ENCODE peak calls at places on chromosomes 7 and 10, in six cellular contexts. One of them, this sample, is unnamed.

GRCh38 chr7:111998326-111998725 is 207.9 kb downstream of the DOCK4 start:
- DNase-seq in ovary: no peak
- DNase-seq in prostate gland: no peak
- DNase-seq in uterus: no peak
- DNase-seq in PC-3: no peak
- DNase-seq in pancreas: no peak
- DNase-seq in this sample: no peak

GRCh38 chr10:12797471-12798262 is 203.8 kb downstream of the CCDC3 start:
- DNase-seq in ovary: no peak
- DNase-seq in prostate gland: no peak
- DNase-seq in uterus: no peak
- DNase-seq in PC-3: no peak
- DNase-seq in pancreas: no peak
- DNase-seq in this sample: no peak

GRCh38 chr10:25831138-25831537 is 102.9 kb upstream of the MYO3A start:
- DNase-seq in ovary: no peak
- DNase-seq in prostate gland: no peak
- DNase-seq in uterus: no peak
- DNase-seq in PC-3: no peak
- DNase-seq in pancreas: no peak
- DNase-seq in this sample: no peak

GRCh38 chr7:101094791-101095375 is 9.6 kb downstream of the TRIM56 start:
- DNase-seq in ovary: no peak
- DNase-seq in prostate gland: no peak
- DNase-seq in uterus: no peak
- DNase-seq in PC-3: peak; percentile 72
- DNase-seq in pancreas: no peak
- DNase-seq in this sample: peak; percentile 68

GRCh38 chr7:130943336-130943901 is 209.4 kb upstream of the KLF14 start:
- DNase-seq in ovary: no peak
- DNase-seq in prostate gland: no peak
- DNase-seq in uterus: no peak
- DNase-seq in PC-3: peak; percentile 69
- DNase-seq in pancreas: no peak
- DNase-seq in this sample: peak; percentile 70

GRCh38 chr7:137810248-137810647 is 36.5 kb downstream of the DGKI start:
- DNase-seq in ovary: no peak
- DNase-seq in prostate gland: no peak
- DNase-seq in uterus: no peak
- DNase-seq in PC-3: no peak
- DNase-seq in pancreas: no peak
- DNase-seq in this sample: no peak

GRCh38 chr7:64877714-64878610 is 25.1 kb upstream of the ZNF273 start:
- DNase-seq in ovary: no peak
- DNase-seq in prostate gland: no peak
- DNase-seq in uterus: no peak
- DNase-seq in PC-3: no peak
- DNase-seq in pancreas: no peak
- DNase-seq in this sample: no peak

GRCh38 chr10:74988055-74988773 is 123.2 kb upstream of the SAMD8 start:
- DNase-seq in ovary: no peak
- DNase-seq in prostate gland: no peak
- DNase-seq in uterus: no peak
- DNase-seq in PC-3: no peak
- DNase-seq in pancreas: no peak
- DNase-seq in this sample: no peak

GRCh38 chr7:37943905-37944736 is 23.7 kb downstream of the EPDR1 start:
- DNase-seq in ovary: peak; percentile 30
- DNase-seq in prostate gland: no peak
- DNase-seq in uterus: no peak
- DNase-seq in PC-3: peak; percentile 38
- DNase-seq in pancreas: no peak
- DNase-seq in this sample: no peak

GRCh38 chr7:90320801-90321494 is at the start of gene FAM237B:
- DNase-seq in ovary: no peak
- DNase-seq in prostate gland: no peak
- DNase-seq in uterus: no peak
- DNase-seq in PC-3: no peak
- DNase-seq in pancreas: peak; percentile 65
- DNase-seq in this sample: no peak

GRCh38 chr7:19798986-19799385 is 25.6 kb upstream of the TMEM196 start:
- DNase-seq in ovary: no peak
- DNase-seq in prostate gland: no peak
- DNase-seq in uterus: no peak
- DNase-seq in PC-3: peak; percentile 40
- DNase-seq in pancreas: no peak
- DNase-seq in this sample: no peak

GRCh38 chr10:43237631-43238446 is 29.0 kb downstream of the RASGEF1A start:
- DNase-seq in ovary: no peak
- DNase-seq in prostate gland: no peak
- DNase-seq in uterus: peak; percentile 10
- DNase-seq in PC-3: no peak
- DNase-seq in pancreas: peak; percentile 28
- DNase-seq in this sample: no peak

GRCh38 chr7:479948-480499 is 39.6 kb downstream of the PDGFA start:
- DNase-seq in ovary: no peak
- DNase-seq in prostate gland: no peak
- DNase-seq in uterus: no peak
- DNase-seq in PC-3: no peak
- DNase-seq in pancreas: peak; percentile 51
- DNase-seq in this sample: no peak

GRCh38 chr10:119479048-119479394 is 63.5 kb downstream of the RGS10 start:
- DNase-seq in ovary: no peak
- DNase-seq in prostate gland: no peak
- DNase-seq in uterus: no peak
- DNase-seq in PC-3: no peak
- DNase-seq in pancreas: no peak
- DNase-seq in this sample: no peak

GRCh38 chr7:39720586-39720985 is 97.2 kb downstream of the RALA start:
- DNase-seq in ovary: no peak
- DNase-seq in prostate gland: peak; percentile 78
- DNase-seq in uterus: no peak
- DNase-seq in PC-3: peak; percentile 82
- DNase-seq in pancreas: no peak
- DNase-seq in this sample: no peak

GRCh38 chr10:99506416-99506815 is 26.3 kb upstream of the NKX2-3 start:
- DNase-seq in ovary: no peak
- DNase-seq in prostate gland: no peak
- DNase-seq in uterus: no peak
- DNase-seq in PC-3: no peak
- DNase-seq in pancreas: no peak
- DNase-seq in this sample: no peak

GRCh38 chr7:27091936-27092752 is 3.7 kb downstream of the HOXA1 start:
- DNase-seq in ovary: no peak
- DNase-seq in prostate gland: no peak
- DNase-seq in uterus: no peak
- DNase-seq in PC-3: no peak
- DNase-seq in pancreas: no peak
- DNase-seq in this sample: no peak

GRCh38 chr7:30920021-30920583 is 8.4 kb downstream of the AQP1 start:
- DNase-seq in ovary: no peak
- DNase-seq in prostate gland: no peak
- DNase-seq in uterus: peak; percentile 8
- DNase-seq in PC-3: peak; percentile 45
- DNase-seq in pancreas: peak; percentile 29
- DNase-seq in this sample: no peak

GRCh38 chr10:21976739-21977138 is 26.8 kb downstream of the DNAJC1 start:
- DNase-seq in ovary: no peak
- DNase-seq in prostate gland: no peak
- DNase-seq in uterus: no peak
- DNase-seq in PC-3: no peak
- DNase-seq in pancreas: no peak
- DNase-seq in this sample: peak; percentile 18

GRCh38 chr7:18320971-18321567 is 174.5 kb upstream of the HDAC9 start:
- DNase-seq in ovary: no peak
- DNase-seq in prostate gland: no peak
- DNase-seq in uterus: no peak
- DNase-seq in PC-3: peak; percentile 73
- DNase-seq in pancreas: no peak
- DNase-seq in this sample: peak; percentile 25
- TF ChIP-seq CTCF in ovary: no peak
- TF ChIP-seq CTCF in prostate gland: peak; percentile 49
- TF ChIP-seq CTCF in uterus: peak; percentile 12
- TF ChIP-seq CTCF in PC-3: peak; percentile 69
- TF ChIP-seq CTCF in pancreas: peak; percentile 30
- TF ChIP-seq CTCF in this sample: peak; percentile 62

GRCh38 chr10:47020491-47020890 is 109.3 kb downstream of the PTPN20 start:
- DNase-seq in ovary: no peak
- DNase-seq in prostate gland: peak; percentile 3
- DNase-seq in uterus: no peak
- DNase-seq in PC-3: no peak
- DNase-seq in pancreas: no peak
- DNase-seq in this sample: peak; percentile 22

GRCh38 chr10:47021850-47022249 is 110.6 kb downstream of the PTPN20 start:
- DNase-seq in ovary: no peak
- DNase-seq in prostate gland: no peak
- DNase-seq in uterus: no peak
- DNase-seq in PC-3: no peak
- DNase-seq in pancreas: no peak
- DNase-seq in this sample: no peak

GRCh38 chr10:47024046-47024322 is 112.8 kb downstream of the PTPN20 start:
- DNase-seq in ovary: no peak
- DNase-seq in prostate gland: no peak
- DNase-seq in uterus: no peak
- DNase-seq in PC-3: no peak
- DNase-seq in pancreas: no peak
- DNase-seq in this sample: no peak

GRCh38 chr10:47023237-47024045 is 112.2 kb downstream of the PTPN20 start:
- DNase-seq in ovary: no peak
- DNase-seq in prostate gland: no peak
- DNase-seq in uterus: no peak
- DNase-seq in PC-3: no peak
- DNase-seq in pancreas: no peak
- DNase-seq in this sample: no peak

DNA sequence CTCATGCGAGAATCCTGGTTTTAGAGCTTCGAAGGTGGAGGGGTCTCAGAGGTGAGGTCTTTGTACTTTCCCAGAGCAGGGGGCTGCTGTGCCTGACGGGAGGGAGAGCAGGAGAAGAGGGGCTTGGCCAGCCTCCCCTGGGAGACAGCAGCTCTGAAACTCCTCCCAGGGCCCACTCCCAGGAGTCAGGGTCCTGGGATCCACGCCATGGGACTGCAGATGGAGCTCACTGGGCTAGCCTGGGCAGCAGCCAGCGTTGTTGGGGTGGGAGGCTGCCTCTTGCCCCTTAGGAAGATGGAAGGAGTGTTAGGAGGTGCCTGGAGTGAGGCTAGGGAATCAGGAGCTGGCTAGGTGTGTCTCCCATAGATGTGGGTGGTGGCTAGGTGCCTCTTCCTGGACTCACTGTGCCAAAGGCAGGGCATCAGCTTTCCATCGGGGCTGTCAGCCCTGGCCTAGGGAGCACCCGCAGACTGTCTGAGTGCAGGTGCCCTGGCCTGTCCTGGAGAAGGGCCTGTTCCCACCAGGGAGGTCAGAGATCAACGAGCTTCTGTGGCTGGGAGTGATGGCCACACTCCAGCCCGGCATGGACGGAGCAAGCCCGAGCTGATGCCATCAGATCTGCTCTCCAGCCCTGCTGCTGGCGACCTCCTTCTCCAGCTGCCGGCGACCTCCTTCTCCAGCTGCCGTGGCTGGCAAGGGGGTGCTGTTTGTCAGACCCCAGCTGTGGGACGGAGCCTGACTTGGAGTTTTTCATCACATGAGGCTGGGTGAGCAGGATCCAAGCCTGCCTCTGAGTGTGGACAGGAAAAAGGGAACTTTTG is 111.3 kb downstream of the PTPN20 start:
- DNase-seq in ovary: no peak
- DNase-seq in prostate gland: no peak
- DNase-seq in uterus: no peak
- DNase-seq in PC-3: no peak
- DNase-seq in pancreas: no peak
- DNase-seq in this sample: no peak
- H3K27ac ChIP-seq in ovary: no peak overlapping the region
- H3K27ac ChIP-seq in prostate gland: no peak overlapping the region
- H3K27ac ChIP-seq in uterus: no peak overlapping the region
- H3K27ac ChIP-seq in PC-3: no peak overlapping the region
- H3K27ac ChIP-seq in pancreas: no peak overlapping the region
- H3K27ac ChIP-seq in this sample: no peak overlapping the region

GRCh38 chr7:134478707-134479106 is 19.8 kb upstream of the AKR1B1 start:
- DNase-seq in ovary: no peak
- DNase-seq in prostate gland: no peak
- DNase-seq in uterus: no peak
- DNase-seq in PC-3: peak; percentile 27
- DNase-seq in pancreas: no peak
- DNase-seq in this sample: no peak
- TF ChIP-seq CTCF in ovary: no peak
- TF ChIP-seq CTCF in prostate gland: no peak
- TF ChIP-seq CTCF in uterus: no peak
- TF ChIP-seq CTCF in PC-3: peak; percentile 63
- TF ChIP-seq CTCF in pancreas: no peak
- TF ChIP-seq CTCF in this sample: peak; percentile 24

GRCh38 chr10:124116771-124117510 is 23.5 kb upstream of the CHST15 start:
- DNase-seq in ovary: no peak
- DNase-seq in prostate gland: no peak
- DNase-seq in uterus: no peak
- DNase-seq in PC-3: no peak
- DNase-seq in pancreas: no peak
- DNase-seq in this sample: no peak
- H3K27ac ChIP-seq in ovary: no peak overlapping the region
- H3K27ac ChIP-seq in prostate gland: no peak overlapping the region
- H3K27ac ChIP-seq in uterus: no peak overlapping the region
- H3K27ac ChIP-seq in PC-3: no peak overlapping the region
- H3K27ac ChIP-seq in pancreas: no peak overlapping the region
- H3K27ac ChIP-seq in this sample: no peak overlapping the region

GRCh38 chr10:58963101-58963534 is 213.3 kb upstream of the PHYHIPL start:
- DNase-seq in ovary: no peak
- DNase-seq in prostate gland: no peak
- DNase-seq in uterus: no peak
- DNase-seq in PC-3: peak; percentile 42
- DNase-seq in pancreas: no peak
- DNase-seq in this sample: no peak
- TF ChIP-seq CTCF in ovary: no peak
- TF ChIP-seq CTCF in prostate gland: no peak
- TF ChIP-seq CTCF in uterus: no peak
- TF ChIP-seq CTCF in PC-3: peak; percentile 72
- TF ChIP-seq CTCF in pancreas: no peak
- TF ChIP-seq CTCF in this sample: peak; percentile 48

DNA sequence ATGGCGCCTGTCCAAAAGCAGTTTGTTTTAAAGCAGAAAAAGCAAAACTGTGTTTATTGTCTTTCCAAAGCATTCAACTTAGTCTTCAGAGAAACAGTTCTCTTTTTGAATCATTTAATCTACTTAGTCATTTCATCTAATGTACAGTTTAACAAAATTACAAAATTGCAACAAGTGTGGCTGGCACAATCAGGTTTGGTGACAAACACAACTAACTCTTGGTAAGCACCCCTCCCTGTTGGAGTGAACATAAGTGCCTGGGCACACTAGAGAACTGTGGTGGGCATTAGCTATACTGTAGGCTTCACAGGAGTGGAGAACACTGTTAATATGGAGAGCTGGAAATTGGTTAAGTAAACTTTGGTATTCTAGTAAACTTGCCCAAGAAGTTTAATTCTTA is 6.9 kb downstream of the CREM start:
- DNase-seq in ovary: no peak
- DNase-seq in prostate gland: no peak
- DNase-seq in uterus: no peak
- DNase-seq in PC-3: no peak
- DNase-seq in pancreas: no peak
- DNase-seq in this sample: no peak
- H3K27ac ChIP-seq in ovary: no peak overlapping the region
- H3K27ac ChIP-seq in prostate gland: no peak overlapping the region
- H3K27ac ChIP-seq in uterus: no peak overlapping the region
- H3K27ac ChIP-seq in PC-3: no peak overlapping the region
- H3K27ac ChIP-seq in pancreas: no peak overlapping the region
- H3K27ac ChIP-seq in this sample: no peak overlapping the region